ENCODE peak calls at places on chromosomes 2 and 18, in five cellular contexts. E is HepG2, P is GM12878, L is SK-N-SH, K is H1. B is an unnamed sample.

GRCh38 chr2:44342854-44343253 is 18.4 kb downstream of the PREPL start:
- DNase-seq in E (peak), P (no peak), L (peak), K (no peak), B (peak)

GRCh38 chr2:231856959-231857358 is 69.2 kb downstream of the NPPC start:
- DNase-seq in E (no peak), P (no peak), L (no peak), K (no peak), B (no peak)

GRCh38 chr2:86185517-86186212 is 9.6 kb downstream of the IMMT start:
- DNase-seq in E (no peak), P (no peak), L (no peak), K (no peak), B (no peak)

GRCh38 chr2:137493261-137493660 is 471.0 kb upstream of the HNMT start:
- DNase-seq in E (no peak), P (no peak), L (no peak), K (no peak), B (no peak)

GRCh38 chr18:24177499-24178133 is 38.8 kb downstream of the CABYR start:
- DNase-seq in E (no peak), P (no peak), L (no peak), K (no peak), B (no peak)

GRCh38 chr2:8475349-8476045 is 206.4 kb upstream of the ID2 start:
- DNase-seq in E (no peak), P (peak), L (no peak), K (no peak), B (no peak)

GRCh38 chr18:13423352-13423751 is 204.8 kb downstream of the LDLRAD4 start:
- DNase-seq in E (no peak), P (no peak), L (no peak), K (no peak), B (no peak)

GRCh38 chr2:10497797-10498251 is 49.7 kb upstream of the ODC1 start:
- DNase-seq in E (peak), P (no peak), L (peak), K (peak), B (peak)

GRCh38 chr2:238941262-238941792 is 93.4 kb downstream of the TWIST2 start:
- DNase-seq in E (no peak), P (no peak), L (no peak), K (peak), B (no peak)

GRCh38 chr2:233411162-233411561 is 56.9 kb downstream of the DGKD start:
- DNase-seq in E (no peak), P (no peak), L (no peak), K (no peak), B (no peak)

GRCh38 chr2:23312996-23313606 is 71.9 kb upstream of the KLHL29 start:
- DNase-seq in E (no peak), P (peak), L (peak), K (peak), B (peak)

GRCh38 chr2:175012516-175012915 is 7.3 kb upstream of the CHN1 start:
- DNase-seq in E (no peak), P (no peak), L (no peak), K (no peak), B (no peak)

GRCh38 chr2:109594246-109594900 is 19.4 kb downstream of the SEPTIN10 start:
- DNase-seq in E (no peak), P (no peak), L (no peak), K (no peak), B (no peak)

GRCh38 chr2:125313806-125314205 is 1288.7 kb downstream of the CNTNAP5 start:
- DNase-seq in E (no peak), P (no peak), L (no peak), K (no peak), B (no peak)

GRCh38 chr18:28905509-28905908 is 728.6 kb upstream of the CDH2 start:
- DNase-seq in E (no peak), P (no peak), L (no peak), K (no peak), B (no peak)

GRCh38 chr2:27992787-27993747 is 102.5 kb downstream of the BABAM2 start:
- DNase-seq in E (peak), P (no peak), L (no peak), K (no peak), B (no peak)

GRCh38 chr2:228628682-228629081 is 447.2 kb upstream of the SPHKAP start:
- DNase-seq in E (no peak), P (no peak), L (no peak), K (no peak), B (no peak)

GRCh38 chr2:61898810-61899209 is 6.7 kb upstream of the COMMD1 start:
- DNase-seq in E (peak), P (no peak), L (peak), K (no peak), B (no peak)
- TF ChIP-seq YY1 in E (no peak), P (no peak), L (no peak), K (no peak), B (no peak)

GRCh38 chr2:240775911-240776310 is 44.1 kb downstream of the KIF1A start:
- DNase-seq in E (no peak), P (no peak), L (peak), K (no peak), B (no peak)
- TF ChIP-seq TAF1 in E (no peak), P (no peak), L (no peak), K (no peak), B (no peak)

DNA sequence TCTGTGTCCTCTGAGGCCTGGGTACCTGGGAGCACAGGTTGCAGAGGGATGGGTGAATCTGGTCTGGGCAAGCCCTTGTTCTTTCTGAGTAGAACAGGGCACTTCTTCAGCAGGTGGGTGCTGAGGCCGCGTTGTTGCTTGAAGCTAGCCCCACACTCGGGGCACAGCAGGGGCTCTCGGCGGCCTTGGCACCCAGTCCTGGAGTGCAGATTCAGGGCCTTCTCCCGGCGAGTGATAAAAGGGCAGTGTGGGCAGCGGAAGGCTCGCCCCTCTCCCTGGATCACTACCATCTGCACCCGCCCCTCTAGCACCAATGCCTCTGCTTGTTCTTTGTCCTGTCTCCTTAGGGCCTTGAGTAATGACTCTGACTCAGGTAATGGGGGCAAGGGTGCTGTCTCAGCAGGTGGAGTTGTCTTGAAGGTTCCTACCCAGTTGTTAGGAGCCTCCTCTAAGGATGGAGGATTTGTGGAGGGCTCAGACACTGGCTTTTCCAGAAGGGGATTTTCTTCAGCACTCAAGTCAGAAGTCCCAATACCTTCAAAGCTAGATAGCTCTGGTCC is 15.6 kb downstream of the ZNF142 start:
- DNase-seq in E (no peak), P (no peak), L (no peak), K (no peak), B (no peak)
- TF ChIP-seq YY1 in E (no peak), P (no peak), L (no peak), K (no peak), B (no peak)

GRCh38 chr2:70042246-70042645 is 45.0 kb upstream of the PCBP1 start:
- DNase-seq in E (no peak), P (no peak), L (no peak), K (no peak), B (no peak)

GRCh38 chr2:70041666-70042065 is 45.6 kb upstream of the PCBP1 start:
- DNase-seq in E (no peak), P (no peak), L (no peak), K (no peak), B (no peak)

GRCh38 chr2:70045932-70046331 is 41.3 kb upstream of the PCBP1 start:
- DNase-seq in E (no peak), P (no peak), L (no peak), K (no peak), B (no peak)

GRCh38 chr2:70044290-70045040 is 42.8 kb upstream of the PCBP1 start:
- DNase-seq in E (no peak), P (no peak), L (no peak), K (no peak), B (no peak)

DNA sequence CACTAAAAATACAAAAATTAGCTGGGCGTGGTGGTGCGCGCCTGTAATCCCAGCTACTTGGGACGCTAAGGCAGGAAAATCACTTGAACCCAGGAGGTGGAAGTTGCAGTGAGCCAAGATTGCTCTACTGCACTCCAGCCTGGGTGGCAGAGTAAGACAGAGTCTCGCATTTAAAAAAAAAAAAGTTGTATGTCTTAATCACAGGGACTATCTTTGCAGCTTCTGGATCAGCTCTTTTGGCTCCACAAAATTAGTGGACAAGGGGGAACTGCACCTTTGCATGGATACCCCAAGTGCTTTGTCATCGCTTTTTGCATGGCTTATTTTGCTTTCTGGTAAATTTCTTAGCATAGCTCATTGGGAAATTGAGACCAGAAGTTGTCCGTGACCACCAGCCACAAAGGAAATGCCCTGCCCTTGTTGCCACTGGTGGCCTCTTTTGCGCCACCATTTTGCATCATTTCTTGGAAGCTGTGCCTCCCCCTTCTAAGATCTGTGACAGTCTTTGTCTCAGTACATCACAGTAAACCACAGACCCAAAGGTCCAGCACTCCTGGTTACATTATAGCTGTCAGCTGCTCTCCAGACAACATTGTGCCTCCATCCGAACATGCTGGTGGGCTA is 43.9 kb upstream of the PCBP1 start:
- DNase-seq in E (no peak), P (no peak), L (no peak), K (no peak), B (no peak)
- TF ChIP-seq TAF1 in E (no peak), P (no peak), L (no peak), K (no peak), B (no peak)

GRCh38 chr2:222351035-222351434 is 52.2 kb upstream of the PAX3 start:
- DNase-seq in E (no peak), P (no peak), L (no peak), K (no peak), B (no peak)

GRCh38 chr2:222355860-222356259 is 57.1 kb upstream of the PAX3 start:
- DNase-seq in E (no peak), P (no peak), L (peak), K (no peak), B (no peak)

GRCh38 chr2:222353998-222354397 is 55.2 kb upstream of the PAX3 start:
- DNase-seq in E (no peak), P (no peak), L (no peak), K (no peak), B (no peak)

GRCh38 chr2:222357930-222358329 is 59.1 kb upstream of the PAX3 start:
- DNase-seq in E (no peak), P (no peak), L (no peak), K (no peak), B (no peak)

DNA sequence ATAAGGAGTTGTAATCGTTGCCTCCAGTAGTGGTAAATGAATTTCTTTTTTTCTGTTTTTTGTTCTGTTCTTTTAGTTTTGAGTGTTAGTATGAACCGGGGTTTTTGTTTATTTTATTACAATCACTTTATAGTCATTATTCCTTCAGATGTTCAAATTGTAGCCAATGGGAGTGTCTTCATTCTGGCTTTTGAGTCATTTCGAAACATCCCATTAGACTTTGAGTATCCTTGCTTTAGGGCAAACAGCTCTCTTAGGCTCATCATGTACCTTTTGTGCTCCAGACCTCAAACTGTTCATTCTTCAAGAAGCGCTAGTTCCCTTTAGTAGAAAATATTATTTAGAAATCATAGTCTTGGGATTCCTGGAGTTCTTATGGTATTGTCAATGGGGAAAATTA is 54.2 kb upstream of the PAX3 start:
- DNase-seq in E (no peak), P (no peak), L (no peak), K (no peak), B (no peak)
- TF ChIP-seq YY1 in E (no peak), P (no peak), L (no peak), K (no peak), B (no peak)

DNA sequence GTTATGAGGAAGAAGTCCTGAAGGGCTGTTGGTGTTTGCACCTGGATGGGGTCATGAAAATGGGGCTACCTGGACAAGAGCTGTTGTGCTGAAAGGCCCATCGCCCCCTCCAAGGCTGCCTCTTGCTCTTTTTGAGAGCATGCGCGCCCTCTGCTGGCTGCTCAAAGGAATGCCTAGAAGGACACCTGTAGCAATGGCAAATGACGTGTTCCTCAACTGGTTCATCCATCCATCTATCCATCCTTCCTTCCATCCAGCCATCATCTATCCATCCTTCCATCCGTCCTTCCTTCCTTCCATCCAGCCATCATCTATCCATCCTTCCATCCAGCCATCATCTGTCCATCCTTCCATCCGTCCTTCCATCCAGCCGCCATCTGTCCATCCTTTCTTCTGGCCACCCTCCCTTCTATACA is 17.2 kb upstream of the RPL31 start:
- DNase-seq in E (peak), P (no peak), L (peak), K (peak), B (peak)
- TF ChIP-seq TAF1 in E (no peak), P (no peak), L (no peak), K (no peak), B (no peak)

B was measured in K562.